ENCODE peak calls at places on chromosomes 13 and 19, in eight cellular contexts. S, L, Z, R, J, G, X and W are unnamed samples.

GRCh38 chr19:33298146-33298911 is 4.0 kb downstream of the CEBPA start:
- DNase-seq in S (no peak), L (no peak), Z (no peak), R (no peak), J (no peak), G (no peak), X (peak), W (no peak)

GRCh38 chr13:28485551-28485950 is 9.4 kb downstream of the FLT1 start:
- DNase-seq in S (no peak), L (no peak), Z (no peak), R (no peak), J (no peak), G (no peak), X (no peak), W (no peak)

GRCh38 chr19:38830039-38830733 is 1.4 kb downstream of the ECH1 start:
- DNase-seq in S (peak), L (no peak), Z (no peak), R (no peak), J (no peak), G (no peak), X (no peak), W (no peak)

GRCh38 chr19:55087542-55087935 is 11.9 kb downstream of the EPS8L1 start:
- DNase-seq in S (peak), L (no peak), Z (peak), R (no peak), J (no peak), G (no peak), X (no peak), W (no peak)

GRCh38 chr19:49502866-49503581 is 6.8 kb downstream of the RPS11 start:
- DNase-seq in S (peak), L (peak), Z (peak), R (no peak), J (peak), G (peak), X (no peak), W (peak)

GRCh38 chr13:39737047-39737446 is 81.6 kb downstream of the COG6 start:
- DNase-seq in S (no peak), L (no peak), Z (no peak), R (no peak), J (no peak), G (no peak), X (no peak), W (no peak)

GRCh38 chr19:54188224-54188871 is 1.0 kb downstream of the MBOAT7 start:
- DNase-seq in S (peak), L (peak), Z (peak), R (no peak), J (no peak), G (no peak), X (no peak), W (peak)

GRCh38 chr19:17209126-17210036 is 5.8 kb upstream of the USE1 start:
- DNase-seq in S (peak), L (no peak), Z (peak), R (no peak), J (peak), G (peak), X (no peak), W (peak)

GRCh38 chr19:801861-802496 is 4.7 kb downstream of the PTBP1 start:
- DNase-seq in S (peak), L (no peak), Z (peak), R (no peak), J (no peak), G (no peak), X (peak), W (no peak)

GRCh38 chr13:67474114-67474513 is 244.0 kb upstream of the PCDH9 start:
- DNase-seq in S (no peak), L (no peak), Z (no peak), R (no peak), J (no peak), G (no peak), X (no peak), W (no peak)

GRCh38 chr13:59415498-59415897 is 748.2 kb downstream of the DIAPH3 start:
- DNase-seq in S (no peak), L (no peak), Z (no peak), R (no peak), J (no peak), G (no peak), X (no peak), W (no peak)

GRCh38 chr19:50912727-50913716 is 1.8 kb upstream of the KLK4 start:
- DNase-seq in S (no peak), L (no peak), Z (no peak), R (no peak), J (no peak), G (no peak), X (no peak), W (no peak)

GRCh38 chr19:19474950-19475781 is 40.2 kb downstream of the TSSK6 start:
- DNase-seq in S (no peak), L (no peak), Z (no peak), R (no peak), J (no peak), G (no peak), X (no peak), W (no peak)